ENCODE peak calls at places on chromosomes 5 and 9, in seven cellular contexts. U is IMR-90, K is K562, P is transverse colon, V is A549, G is ovary, R is body of pancreas. O is an unnamed sample. For H3K4me1, the result is how much of the 10 kb centered on the place peaks cover.

GRCh38 chr9:91589101-91589553 is 165.5 kb upstream of the NFIL3 start:
- DNase-seq in R (peak), G (peak), P (peak), V (peak), U (peak), K (no peak), O (no peak)

GRCh38 chr9:4987996-4988421 is 2.9 kb downstream of the JAK2 start:
- DNase-seq in V (peak), K (peak), P (peak), G (no peak), U (peak), R (peak), O (no peak)

GRCh38 chr5:135360278-135361274 is 38.5 kb downstream of the MACROH2A1 start:
- DNase-seq in P (no peak), K (no peak), V (no peak), R (no peak), G (no peak), U (no peak), O (no peak)

GRCh38 chr5:161165998-161166660 is 314.1 kb upstream of the ATP10B start:
- DNase-seq in G (no peak), R (no peak), U (no peak), K (no peak), V (no peak), P (no peak), O (no peak)

GRCh38 chr9:88722753-88723152 is 187.8 kb downstream of the NXNL2 start:
- DNase-seq in P (no peak), G (no peak), V (peak), U (peak), K (no peak), R (no peak), O (no peak)

GRCh38 chr9:114822708-114823107 is 16.9 kb upstream of the TNFSF15 start:
- DNase-seq in G (no peak), K (no peak), V (no peak), U (no peak), P (no peak), R (no peak), O (no peak)

GRCh38 chr5:31639488-31640011 is 619 bp downstream of the PDZD2 start:
- DNase-seq in V (no peak), R (no peak), K (no peak), U (no peak), P (no peak), G (peak), O (no peak)

GRCh38 chr5:123530728-123531127 is 18.8 kb downstream of the CSNK1G3 start:
- DNase-seq in K (no peak), V (no peak), G (no peak), R (no peak), U (no peak), P (no peak), O (no peak)

GRCh38 chr5:44002381-44002901 is 386.8 kb downstream of the FGF10 start:
- DNase-seq in G (no peak), K (no peak), R (peak), U (peak), V (peak), P (no peak), O (no peak)

GRCh38 chr5:76918539-76918938 is 34.3 kb upstream of the CRHBP start:
- DNase-seq in R (no peak), U (no peak), K (no peak), G (no peak), P (no peak), V (no peak), O (no peak)

GRCh38 chr9:69097053-69097452 is 61.5 kb downstream of the FXN start:
- DNase-seq in K (no peak), U (peak), P (no peak), R (peak), V (no peak), G (no peak), O (no peak)

GRCh38 chr9:75382126-75382525 is 293.8 kb downstream of the OSTF1 start:
- DNase-seq in G (no peak), R (no peak), V (no peak), U (no peak), K (no peak), P (no peak), O (no peak)

GRCh38 chr9:18726546-18726945 is 252.6 kb downstream of the ADAMTSL1 start:
- DNase-seq in V (no peak), G (no peak), P (no peak), U (peak), R (no peak), K (no peak), O (no peak)

GRCh38 chr5:73170522-73170921 is 2.5 kb upstream of the TMEM174 start:
- DNase-seq in G (no peak), K (peak), U (peak), V (peak), R (peak), P (peak), O (no peak)

GRCh38 chr5:55959208-55959607 is 35.6 kb downstream of the IL6ST start:
- DNase-seq in V (no peak), K (no peak), R (no peak), U (no peak), G (no peak), P (no peak), O (no peak)

GRCh38 chr5:44546283-44546682 is 157.1 kb upstream of the FGF10 start:
- DNase-seq in R (no peak), P (no peak), U (peak), G (no peak), K (no peak), V (no peak), O (no peak)

GRCh38 chr5:141880961-141881801 is 3.0 kb upstream of the PCDH1 start:
- DNase-seq in V (no peak), P (no peak), K (no peak), R (no peak), G (peak), U (no peak), O (no peak)

GRCh38 chr9:23447166-23447565 is 378.9 kb downstream of the ELAVL2 start:
- DNase-seq in V (no peak), K (no peak), G (no peak), P (no peak), U (no peak), R (no peak), O (no peak)

GRCh38 chr9:124122321-124122720 is 110.8 kb downstream of the LHX2 start:
- DNase-seq in V (no peak), U (peak), G (no peak), P (no peak), K (no peak), R (no peak), O (no peak)

GRCh38 chr9:87199819-87200218 is 252.5 kb upstream of the GAS1 start:
- DNase-seq in U (no peak), V (no peak), G (no peak), R (no peak), K (no peak), P (no peak), O (no peak)

GRCh38 chr5:149411738-149412519 is 32.8 kb upstream of the IL17B start:
- DNase-seq in R (no peak), V (no peak), U (no peak), K (no peak), P (no peak), G (peak), O (no peak)
- TF ChIP-seq POLR2A in R (no peak), V (no peak), U (no peak), K (no peak), P (no peak), G (no peak), O (no peak)

GRCh38 chr9:127548352-127548878 is 63.7 kb upstream of the STXBP1 start:
- DNase-seq in U (no peak), K (no peak), G (no peak), P (no peak), R (no peak), V (no peak), O (no peak)
- H3K4me1 ChIP-seq in U (half or more), K (under half), G (under half), P (half or more), R (half or more), V (half or more), O (under half)

DNA sequence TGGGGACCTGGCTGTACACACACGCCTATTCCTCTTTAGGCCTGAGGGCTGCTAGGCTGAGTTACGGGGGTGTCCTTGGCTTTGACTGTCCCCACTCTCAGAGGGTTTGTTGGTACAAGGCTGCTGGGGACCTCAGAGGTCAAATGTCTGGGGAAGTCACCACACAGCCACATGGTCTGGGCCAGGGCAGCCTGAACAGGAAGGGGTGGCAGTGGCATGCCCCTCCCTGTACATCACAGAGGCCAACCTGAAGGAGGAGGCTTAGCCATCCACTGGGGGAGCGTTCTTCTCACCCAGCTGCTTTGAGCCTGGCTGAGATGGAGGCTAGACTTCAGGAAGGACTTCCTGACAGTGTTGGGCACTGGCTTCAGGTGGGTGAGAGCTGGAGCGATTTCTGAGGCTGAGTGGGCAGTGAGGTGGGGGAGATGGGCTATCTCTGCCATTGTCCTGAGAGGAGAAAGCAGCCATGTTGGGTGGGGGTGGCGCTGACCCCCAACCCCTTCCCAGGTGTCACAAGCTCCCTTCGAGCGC is 36.3 kb downstream of the CXXC5 start:
- DNase-seq in G (no peak), R (no peak), P (no peak), V (no peak), U (no peak), K (no peak), O (no peak)
- TF ChIP-seq POLR2A in G (no peak), R (no peak), P (no peak), V (no peak), U (no peak), K (peak), O (no peak)

DNA sequence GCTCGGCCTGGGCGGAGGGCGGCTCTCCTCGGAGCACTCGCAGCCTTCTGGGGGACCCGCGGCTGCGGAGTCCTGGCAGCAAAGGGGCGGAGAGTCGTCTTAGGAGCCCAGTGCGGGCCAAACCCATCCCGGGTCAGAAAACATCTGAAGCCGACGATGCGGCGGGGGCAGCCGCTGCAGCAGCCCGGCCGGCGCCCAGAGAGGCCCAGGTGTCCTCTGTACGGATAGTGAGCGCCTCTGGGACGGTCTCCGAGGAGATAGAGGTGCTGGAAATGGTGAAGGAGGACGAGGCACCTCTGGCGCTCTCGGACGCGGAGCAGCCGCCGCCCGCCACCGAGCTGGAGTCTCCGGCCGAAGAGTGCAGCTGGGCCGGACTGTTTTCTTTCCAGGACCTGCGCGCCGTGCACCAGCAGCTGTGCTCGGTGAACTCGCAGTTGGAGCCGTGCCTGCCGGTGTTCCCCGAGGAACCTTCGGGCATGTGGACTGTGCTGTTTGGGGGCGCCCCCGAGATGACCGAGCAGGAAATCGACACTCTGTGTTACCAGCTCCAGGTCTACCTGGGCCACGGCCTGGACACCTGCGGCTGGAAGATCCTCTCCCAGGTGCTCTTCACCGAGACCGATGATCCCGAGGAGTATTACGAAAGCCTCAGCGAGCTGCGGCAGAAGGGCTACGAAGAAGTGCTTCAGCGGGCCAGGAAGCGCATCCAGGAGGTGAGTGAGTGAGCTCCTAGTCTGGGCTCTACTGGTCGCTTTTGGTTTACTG is 1.2 kb downstream of the JMY start:
- DNase-seq in U (peak), V (peak), G (peak), P (peak), R (peak), K (peak), O (peak)
- H3K4me1 ChIP-seq in U (under half), V (under half), G (under half), P (half or more), R (under half), K (under half), O (under half)

GRCh38 chr5:68290260-68290674 is 74.7 kb downstream of the PIK3R1 start:
- DNase-seq in R (peak), U (peak), G (peak), K (peak), V (no peak), P (peak), O (no peak)
- TF ChIP-seq POLR2A in R (no peak), U (no peak), G (no peak), K (no peak), V (no peak), P (no peak), O (no peak)

GRCh38 chr5:107461770-107462169 is 209.0 kb downstream of the EFNA5 start:
- DNase-seq in P (no peak), V (no peak), U (no peak), K (no peak), G (no peak), R (no peak), O (no peak)

GRCh38 chr5:107464876-107465275 is 205.9 kb downstream of the EFNA5 start:
- DNase-seq in R (no peak), K (no peak), V (no peak), P (no peak), G (no peak), U (no peak), O (no peak)

GRCh38 chr5:107466233-107466769 is 204.4 kb downstream of the EFNA5 start:
- DNase-seq in V (peak), K (peak), G (no peak), R (peak), U (peak), P (no peak), O (no peak)

GRCh38 chr5:107463731-107464130 is 207.0 kb downstream of the EFNA5 start:
- DNase-seq in U (no peak), R (no peak), G (no peak), P (no peak), V (no peak), K (no peak), O (no peak)

DNA sequence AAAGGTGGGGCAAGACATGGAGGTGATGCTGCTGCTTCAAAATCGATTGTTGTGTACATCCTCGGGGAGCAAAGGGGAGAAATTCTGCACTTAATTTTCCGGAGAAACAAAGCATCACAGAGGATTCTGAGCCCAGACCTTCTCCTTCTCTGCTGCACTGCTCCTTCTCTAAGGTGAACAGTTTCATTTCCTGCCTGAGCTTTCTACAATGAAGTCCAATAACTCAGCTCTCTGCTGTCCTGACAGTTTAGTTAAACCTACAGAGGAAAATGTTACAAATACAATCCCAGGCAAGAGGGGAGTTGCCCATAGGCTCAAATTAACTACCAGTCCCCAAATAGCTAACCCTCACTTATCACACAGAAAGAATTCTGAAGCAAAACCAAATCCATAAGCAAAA is 206.3 kb downstream of the EFNA5 start:
- DNase-seq in G (no peak), P (no peak), R (no peak), V (no peak), K (no peak), U (no peak), O (no peak)
- H3K4me1 ChIP-seq in G (under half), P (under half), R (under half), V (half or more), K (under half), U (under half), O (under half)

GRCh38 chr9:82498918-82499317 is 510.3 kb downstream of the SPATA31D1 start:
- DNase-seq in R (no peak), V (no peak), K (no peak), U (no peak), G (no peak), P (no peak), O (no peak)
- TF ChIP-seq POLR2A in R (no peak), V (no peak), K (no peak), U (no peak), G (no peak), P (no peak), O (no peak)

GRCh38 chr5:67092447-67093023 is 104.1 kb downstream of the CD180 start:
- DNase-seq in V (no peak), K (no peak), G (no peak), P (no peak), U (peak), R (no peak), O (no peak)
- H3K4me1 ChIP-seq in V (under half), K (under half), G (under half), P (under half), U (under half), R (under half), O (under half)

DNA sequence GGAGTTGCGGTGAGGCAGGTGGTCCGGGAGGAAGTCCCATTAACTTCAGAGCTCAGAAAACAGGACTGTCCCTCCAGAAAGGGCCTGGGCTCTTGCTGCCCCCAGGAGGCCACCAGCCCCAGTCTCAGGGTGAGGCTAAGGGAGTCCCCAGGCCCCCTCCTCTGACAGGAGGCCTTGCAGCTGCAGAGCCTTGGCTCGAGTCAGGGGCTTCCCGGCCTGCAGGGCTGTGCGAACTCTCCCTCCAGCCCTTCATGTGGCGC is 3.2 kb upstream of the STPG3 start:
- DNase-seq in G (no peak), U (no peak), K (no peak), R (no peak), P (no peak), V (no peak), O (no peak)
- TF ChIP-seq POLR2A in G (no peak), U (no peak), K (no peak), R (no peak), P (no peak), V (no peak), O (no peak)

O was measured in Peyer's patch.